ENCODE peak calls at places on chromosome 19, in four cellular contexts. C is neuronal stem cell, O is fibroblast of villous mesenchyme, R is astrocyte of the spinal cord. E is an unnamed sample.

GRCh38 chr19:3055741-3056453 is 6.4 kb downstream of the TLE5 start:
- DNase-seq in R (no peak), O (no peak), C (no peak), E (peak)

GRCh38 chr19:6086081-6086858 is 24.0 kb downstream of the RFX2 start:
- DNase-seq in O (no peak), R (peak), C (no peak), E (no peak)

GRCh38 chr19:44648536-44649370 is 5.0 kb downstream of the PVR start:
- DNase-seq in R (peak), C (no peak), O (peak), E (peak)

GRCh38 chr19:47794526-47794925 is 9.8 kb downstream of the TPRX1 start:
- DNase-seq in O (no peak), R (no peak), C (no peak), E (no peak)

GRCh38 chr19:44345969-44346368 is 10.5 kb downstream of the ZNF112 start:
- DNase-seq in R (no peak), C (no peak), O (no peak), E (no peak)

GRCh38 chr19:2168619-2169424 is 5.1 kb downstream of the DOT1L start:
- DNase-seq in R (peak), C (peak), O (peak), E (peak)

GRCh38 chr19:42831221-42832019 is 48.1 kb downstream of the PSG1 start:
- DNase-seq in C (no peak), O (no peak), R (no peak), E (peak)

GRCh38 chr19:6564393-6564792 is 26.6 kb downstream of the CD70 start:
- DNase-seq in C (no peak), O (peak), R (peak), E (peak)

GRCh38 chr19:10205636-10206035 is 10.9 kb upstream of the DNMT1 start:
- DNase-seq in R (no peak), C (no peak), O (no peak), E (no peak)

GRCh38 chr19:18450934-18451836 is 13.3 kb upstream of the ISYNA1 start:
- DNase-seq in C (peak), R (peak), O (peak), E (peak)

GRCh38 chr19:2627319-2627829 is 75.1 kb downstream of the GNG7 start:
- DNase-seq in R (peak), C (no peak), O (peak), E (peak)

E was measured in renal cortical epithelial cell.